ENCODE peak calls at places on chromosome 9, in eight cellular contexts. D, Z, B, Y, P, J, L and A are unnamed samples.

GRCh38 chr9:87437966-87438365 is 59.7 kb upstream of the DAPK1 start:
- DNase-seq in D (no peak), Z (no peak), B (no peak), Y (no peak), P (no peak), J (no peak), L (no peak), A (no peak)

GRCh38 chr9:108396193-108396592 is 459.6 kb downstream of the ACTL7B start:
- DNase-seq in D (no peak), Z (no peak), B (no peak), Y (no peak), P (no peak), J (no peak), L (no peak), A (no peak)

GRCh38 chr9:112174965-112175795 is at the start of gene SUSD1:
- DNase-seq in D (no peak), Z (peak), B (peak), Y (no peak), P (peak), J (peak), L (peak), A (no peak)

GRCh38 chr9:37035472-37036236 is 1.6 kb upstream of the PAX5 start:
- DNase-seq in D (no peak), Z (no peak), B (no peak), Y (no peak), P (peak), J (no peak), L (peak), A (no peak)

GRCh38 chr9:21684831-21685362 is 117.5 kb upstream of the MTAP start:
- DNase-seq in D (no peak), Z (no peak), B (peak), Y (no peak), P (no peak), J (no peak), L (no peak), A (peak)

GRCh38 chr9:104850771-104851170 is 77.2 kb downstream of the ABCA1 start:
- DNase-seq in D (no peak), Z (no peak), B (peak), Y (no peak), P (no peak), J (no peak), L (no peak), A (no peak)

GRCh38 chr9:32589083-32589713 is 16.2 kb upstream of the NDUFB6 start:
- DNase-seq in D (peak), Z (no peak), B (peak), Y (peak), P (no peak), J (no peak), L (no peak), A (peak)

GRCh38 chr9:109640232-109641078 is 139.5 kb upstream of the PALM2AKAP2 start:
- DNase-seq in D (peak), Z (peak), B (peak), Y (peak), P (peak), J (peak), L (peak), A (no peak)

GRCh38 chr9:92438900-92439526 is 14.7 kb upstream of the OMD start:
- DNase-seq in D (no peak), Z (no peak), B (peak), Y (no peak), P (no peak), J (no peak), L (no peak), A (no peak)

GRCh38 chr9:83154087-83154736 is 91.3 kb upstream of the RASEF start:
- DNase-seq in D (no peak), Z (no peak), B (peak), Y (no peak), P (no peak), J (no peak), L (no peak), A (peak)

GRCh38 chr9:25374281-25374680 is 304.0 kb downstream of the TUSC1 start:
- DNase-seq in D (no peak), Z (no peak), B (no peak), Y (no peak), P (no peak), J (no peak), L (no peak), A (no peak)

GRCh38 chr9:35566417-35566816 is 38.6 kb upstream of the TESK1 start:
- DNase-seq in D (no peak), Z (no peak), B (peak), Y (no peak), P (no peak), J (peak), L (no peak), A (no peak)

GRCh38 chr9:33159760-33160127 is 7.4 kb downstream of the B4GALT1 start:
- DNase-seq in D (no peak), Z (peak), B (peak), Y (no peak), P (no peak), J (peak), L (no peak), A (peak)

GRCh38 chr9:120935383-120935857 is 8.8 kb upstream of the TRAF1 start:
- DNase-seq in D (peak), Z (peak), B (peak), Y (no peak), P (peak), J (peak), L (no peak), A (peak)

GRCh38 chr9:96399335-96399633 is 15.8 kb upstream of the SLC35D2 start:
- DNase-seq in D (no peak), Z (no peak), B (no peak), Y (no peak), P (no peak), J (no peak), L (no peak), A (no peak)

GRCh38 chr9:76677481-76678055 is 86.7 kb upstream of the PCA3 start:
- DNase-seq in D (peak), Z (no peak), B (peak), Y (no peak), P (peak), J (peak), L (no peak), A (peak)

GRCh38 chr9:16425572-16425971 is 444.9 kb downstream of the BNC2 start:
- DNase-seq in D (no peak), Z (no peak), B (peak), Y (no peak), P (no peak), J (no peak), L (no peak), A (peak)

GRCh38 chr9:10144336-10144735 is 468.5 kb downstream of the PTPRD start:
- DNase-seq in D (peak), Z (no peak), B (no peak), Y (no peak), P (no peak), J (no peak), L (no peak), A (no peak)

GRCh38 chr9:127912296-127912695 is 4.5 kb downstream of the ST6GALNAC4 start:
- DNase-seq in D (no peak), Z (no peak), B (no peak), Y (no peak), P (no peak), J (no peak), L (no peak), A (no peak)

GRCh38 chr9:117409321-117409720 is 5.5 kb downstream of the ASTN2 start:
- DNase-seq in D (no peak), Z (no peak), B (no peak), Y (no peak), P (no peak), J (no peak), L (no peak), A (no peak)

GRCh38 chr9:80410106-80410505 is 838.3 kb downstream of the TLE4 start:
- DNase-seq in D (no peak), Z (no peak), B (no peak), Y (no peak), P (no peak), J (no peak), L (peak), A (no peak)

GRCh38 chr9:135468866-135469521 is 10.6 kb upstream of the PPP1R26 start:
- DNase-seq in D (no peak), Z (no peak), B (peak), Y (no peak), P (no peak), J (no peak), L (no peak), A (peak)

GRCh38 chr9:94168203-94169000 is 84.1 kb downstream of the PTPDC1 start:
- DNase-seq in D (no peak), Z (no peak), B (peak), Y (no peak), P (no peak), J (no peak), L (no peak), A (no peak)

GRCh38 chr9:121713400-121714070 is 62.1 kb downstream of the DAB2IP start:
- DNase-seq in D (no peak), Z (no peak), B (no peak), Y (no peak), P (no peak), J (no peak), L (no peak), A (no peak)

GRCh38 chr9:113520109-113520642 is 56.6 kb downstream of the RGS3 start:
- DNase-seq in D (no peak), Z (no peak), B (peak), Y (no peak), P (no peak), J (no peak), L (no peak), A (peak)

GRCh38 chr9:23851024-23851629 is 25.1 kb upstream of the ELAVL2 start:
- DNase-seq in D (peak), Z (no peak), B (no peak), Y (no peak), P (peak), J (no peak), L (peak), A (no peak)

GRCh38 chr9:131203438-131204219 is 72.7 kb downstream of the FAM78A start:
- DNase-seq in D (no peak), Z (no peak), B (no peak), Y (no peak), P (no peak), J (no peak), L (peak), A (no peak)

GRCh38 chr9:95316794-95317118 is 753 bp downstream of the FANCC start:
- DNase-seq in D (peak), Z (peak), B (peak), Y (no peak), P (peak), J (peak), L (peak), A (peak)

GRCh38 chr9:32672478-32672877 is 37.0 kb upstream of the TAF1L start:
- DNase-seq in D (no peak), Z (no peak), B (peak), Y (no peak), P (no peak), J (no peak), L (no peak), A (no peak)

GRCh38 chr9:133680976-133681657 is 45.0 kb downstream of the DBH start:
- DNase-seq in D (no peak), Z (peak), B (no peak), Y (no peak), P (no peak), J (no peak), L (no peak), A (no peak)

GRCh38 chr9:98706651-98707103 is 2.1 kb downstream of the GABBR2 start:
- DNase-seq in D (peak), Z (no peak), B (peak), Y (no peak), P (peak), J (no peak), L (no peak), A (no peak)

GRCh38 chr9:6576930-6577329 is 68.6 kb downstream of the GLDC start:
- DNase-seq in D (no peak), Z (no peak), B (no peak), Y (no peak), P (no peak), J (no peak), L (no peak), A (no peak)

GRCh38 chr9:27549196-27549737 is 19.7 kb upstream of the MOB3B start:
- DNase-seq in D (no peak), Z (no peak), B (no peak), Y (no peak), P (no peak), J (no peak), L (no peak), A (no peak)

GRCh38 chr9:68780735-68781134 is 75.7 kb downstream of the PIP5K1B start:
- DNase-seq in D (no peak), Z (no peak), B (peak), Y (no peak), P (no peak), J (no peak), L (no peak), A (no peak)

GRCh38 chr9:135346438-135347050 is 133.0 kb upstream of the PPP1R26 start:
- DNase-seq in D (no peak), Z (no peak), B (no peak), Y (no peak), P (no peak), J (no peak), L (peak), A (no peak)

GRCh38 chr9:86041331-86041741 is 58.0 kb downstream of the GOLM1 start:
- DNase-seq in D (no peak), Z (no peak), B (no peak), Y (no peak), P (no peak), J (no peak), L (no peak), A (peak)

GRCh38 chr9:113223963-113224362 is 2.6 kb downstream of the SLC31A1 start:
- DNase-seq in D (no peak), Z (no peak), B (peak), Y (no peak), P (no peak), J (no peak), L (no peak), A (no peak)

GRCh38 chr9:132937463-132937901 is 6.9 kb downstream of the TSC1 start:
- DNase-seq in D (no peak), Z (no peak), B (peak), Y (no peak), P (no peak), J (no peak), L (no peak), A (no peak)

GRCh38 chr9:81635526-81636279 is 53.6 kb downstream of the TLE1 start:
- DNase-seq in D (no peak), Z (no peak), B (no peak), Y (no peak), P (no peak), J (no peak), L (no peak), A (no peak)